ENCODE peak calls at places on chromosomes 3 and 15, in seven cellular contexts. S, E, F, P, R, V and Q are unnamed samples.

GRCh38 chr15:96410175-96411055 is 79.9 kb downstream of the NR2F2 start:
- DNase-seq in S (no peak), E (no peak), F (no peak), P (no peak), R (no peak), V (no peak), Q (no peak)

GRCh38 chr15:89799011-89799924 is 15.4 kb downstream of the ANPEP start:
- DNase-seq in S (no peak), E (no peak), F (no peak), P (no peak), R (no peak), V (no peak), Q (no peak)

GRCh38 chr3:8987673-8988655 is 24.7 kb upstream of the RAD18 start:
- DNase-seq in S (peak), E (peak), F (peak), P (peak), R (peak), V (peak), Q (peak)

GRCh38 chr3:194097141-194097880 is 38.6 kb upstream of the HES1 start:
- DNase-seq in S (no peak), E (no peak), F (no peak), P (no peak), R (no peak), V (no peak), Q (no peak)

GRCh38 chr15:68561146-68561545 is 17.6 kb upstream of the CORO2B start:
- DNase-seq in S (no peak), E (no peak), F (no peak), P (no peak), R (no peak), V (no peak), Q (no peak)

GRCh38 chr3:11305509-11305908 is 33.3 kb downstream of the ATG7 start:
- DNase-seq in S (no peak), E (no peak), F (no peak), P (no peak), R (no peak), V (no peak), Q (no peak)

GRCh38 chr3:60070366-60070765 is 1020.5 kb upstream of the CFAP20DC start:
- DNase-seq in S (no peak), E (no peak), F (no peak), P (no peak), R (no peak), V (no peak), Q (no peak)

GRCh38 chr3:42980909-42981308 is 1.8 kb downstream of the GASK1A start:
- DNase-seq in S (no peak), E (no peak), F (no peak), P (no peak), R (no peak), V (no peak), Q (no peak)

GRCh38 chr15:79381593-79381992 is 50.5 kb upstream of the MINAR1 start:
- DNase-seq in S (no peak), E (no peak), F (no peak), P (no peak), R (no peak), V (no peak), Q (no peak)